ENCODE peak calls at places on chromosomes 1 and 21, in eight cellular contexts. H is choroid plexus epithelial cell, D is neural crest cell, E is glutamatergic neuron, S is GM06990, B is epithelial cell of esophagus, Z is heart left ventricle, R is astrocyte of the spinal cord. P is an unnamed sample.

GRCh38 chr1:220817907-220818306 is 31.2 kb downstream of the MTARC1 start:
- DNase-seq in H (no peak), D (no peak), E (no peak), S (no peak), B (no peak), Z (no peak), R (no peak), P (no peak)

GRCh38 chr1:183622884-183623785 is 12.4 kb downstream of the ARPC5 start:
- DNase-seq in H (peak; percentile 84), D (peak; percentile 29), E (peak; percentile 45), S (peak; percentile 22), B (peak; percentile 85), Z (peak; percentile 52), R (peak; percentile 65), P (peak; percentile 51)

GRCh38 chr1:24702511-24703293 is 42.5 kb upstream of the CLIC4 start:
- DNase-seq in H (peak; percentile 41), D (no peak), E (no peak), S (no peak), B (peak; percentile 62), Z (peak; percentile 32), R (peak; percentile 88), P (no peak)

GRCh38 chr21:38171723-38172344 is 85.0 kb upstream of the KCNJ15 start:
- DNase-seq in H (peak; percentile 74), D (peak; percentile 10), E (peak; percentile 37), S (no peak), B (peak; percentile 42), Z (no peak), R (peak; percentile 69), P (peak; percentile 57)

GRCh38 chr1:57279909-57280666 is 143.8 kb downstream of the DAB1 start:
- DNase-seq in H (peak; percentile 3), D (no peak), E (no peak), S (no peak), B (peak; percentile 99), Z (no peak), R (peak; percentile 1), P (peak; percentile 81)

GRCh38 chr1:48920741-48921330 is 144.1 kb upstream of the BEND5 start:
- DNase-seq in H (no peak), D (no peak), E (peak; percentile 59), S (no peak), B (no peak), Z (no peak), R (no peak), P (no peak)

GRCh38 chr1:228986093-228986904 is 251.0 kb downstream of the RHOU start:
- DNase-seq in H (peak; percentile 27), D (no peak), E (no peak), S (no peak), B (no peak), Z (peak; percentile 58), R (peak; percentile 20), P (no peak)

GRCh38 chr1:72197786-72198185 is 84.6 kb downstream of the NEGR1 start:
- DNase-seq in H (no peak), D (no peak), E (no peak), S (no peak), B (no peak), Z (no peak), R (no peak), P (no peak)

GRCh38 chr1:191892716-191893115 is 265.5 kb upstream of the RGS18 start:
- DNase-seq in H (no peak), D (no peak), E (no peak), S (no peak), B (no peak), Z (no peak), R (no peak), P (no peak)

GRCh38 chr1:110235181-110235838 is 25.2 kb downstream of the KCNC4 start:
- DNase-seq in H (no peak), D (no peak), E (no peak), S (no peak), B (no peak), Z (no peak), R (peak; percentile 2), P (no peak)

GRCh38 chr1:193176113-193176512 is 10.3 kb downstream of the B3GALT2 start:
- DNase-seq in H (peak; percentile 7), D (no peak), E (no peak), S (no peak), B (no peak), Z (no peak), R (no peak), P (no peak)

GRCh38 chr1:153760440-153760839 is 14.8 kb upstream of the SLC27A3 start:
- DNase-seq in H (no peak), D (no peak), E (no peak), S (no peak), B (no peak), Z (no peak), R (no peak), P (no peak)

GRCh38 chr1:68327414-68327813 is 95.1 kb upstream of the WLS start:
- DNase-seq in H (peak; percentile 66), D (no peak), E (no peak), S (no peak), B (peak; percentile 13), Z (no peak), R (no peak), P (no peak)

GRCh38 chr1:41592451-41593125 is 108.1 kb upstream of the EDN2 start:
- DNase-seq in H (no peak), D (no peak), E (no peak), S (no peak), B (no peak), Z (no peak), R (no peak), P (no peak)

GRCh38 chr1:237814319-237814924 is 76.3 kb downstream of the ZP4 start:
- DNase-seq in H (peak; percentile 20), D (no peak), E (no peak), S (no peak), B (peak; percentile 30), Z (no peak), R (peak; percentile 7), P (no peak)

GRCh38 chr1:91124290-91124975 is 102.6 kb upstream of the ZNF644 start:
- DNase-seq in H (no peak), D (no peak), E (no peak), S (peak; percentile 3), B (no peak), Z (no peak), R (no peak), P (no peak)

GRCh38 chr1:239811211-239811902 is 280.3 kb upstream of the FMN2 start:
- DNase-seq in H (no peak), D (peak; percentile 3), E (peak; percentile 28), S (no peak), B (no peak), Z (no peak), R (peak; percentile 25), P (no peak)

GRCh38 chr1:206609229-206609991 is 2.9 kb downstream of the EIF2D start:
- DNase-seq in H (peak; percentile 21), D (no peak), E (no peak), S (peak; percentile 72), B (no peak), Z (no peak), R (no peak), P (no peak)
- TF ChIP-seq CTCF in H (no peak), D (no peak), E (no peak), S (no peak), B (no peak), Z (no peak), R (no peak), P (no peak)

GRCh38 chr1:174938306-174939000 is 61.3 kb upstream of the CACYBP start:
- DNase-seq in H (no peak), D (no peak), E (no peak), S (no peak), B (no peak), Z (no peak), R (no peak), P (no peak)

GRCh38 chr1:174931214-174931613 is 68.5 kb upstream of the CACYBP start:
- DNase-seq in H (no peak), D (no peak), E (no peak), S (no peak), B (peak; percentile 5), Z (no peak), R (no peak), P (no peak)

GRCh38 chr1:174932587-174932986 is 67.2 kb upstream of the CACYBP start:
- DNase-seq in H (no peak), D (no peak), E (no peak), S (no peak), B (no peak), Z (no peak), R (no peak), P (no peak)
- TF ChIP-seq CTCF in H (peak; percentile 32), D (no peak), E (peak; percentile 20), S (no peak), B (no peak), Z (no peak), R (no peak), P (no peak)

DNA sequence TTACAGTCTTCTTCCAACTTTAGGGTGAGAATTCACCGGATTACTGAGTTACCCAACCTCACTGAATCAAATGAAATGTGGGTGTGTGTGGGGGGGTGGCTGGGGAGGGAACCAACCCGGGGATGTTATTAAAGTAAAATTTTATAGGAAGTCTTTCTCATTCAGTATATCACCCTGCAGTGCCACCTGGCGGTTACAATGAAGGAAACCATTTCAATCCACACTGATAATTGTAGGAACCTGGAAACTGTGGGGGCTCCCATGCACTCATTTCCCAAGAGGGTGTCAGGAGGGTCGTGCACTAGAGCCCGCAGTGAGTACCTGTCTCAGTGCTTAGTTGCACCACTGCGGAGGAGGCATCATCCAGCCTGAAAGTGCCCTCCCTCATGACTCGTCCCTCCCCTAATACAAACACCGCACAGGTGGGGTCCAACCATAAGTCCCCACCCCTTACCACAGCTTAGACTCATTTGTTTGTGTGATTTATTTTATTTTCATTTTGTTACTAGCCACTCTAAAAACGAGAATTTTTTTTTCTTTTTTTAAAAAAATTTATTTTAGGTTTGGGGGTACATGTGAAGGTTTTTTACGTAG is 29.1 kb upstream of the IGSF5 start:
- DNase-seq in H (peak; percentile 64), D (peak; percentile 63), E (peak; percentile 65), S (no peak), B (peak; percentile 42), Z (peak; percentile 32), R (peak; percentile 46), P (peak; percentile 47)
- TF ChIP-seq CTCF in H (peak; percentile 65), D (peak; percentile 84), E (peak; percentile 86), S (peak; percentile 50), B (peak; percentile 44), Z (peak; percentile 64), R (peak; percentile 61), P (peak; percentile 63)

GRCh38 chr1:178912597-178912996 is 41.7 kb upstream of the ANGPTL1 start:
- DNase-seq in H (no peak), D (no peak), E (no peak), S (no peak), B (no peak), Z (no peak), R (no peak), P (no peak)

GRCh38 chr1:178918955-178919354 is 48.1 kb upstream of the ANGPTL1 start:
- DNase-seq in H (peak; percentile 29), D (no peak), E (no peak), S (no peak), B (no peak), Z (no peak), R (no peak), P (no peak)

GRCh38 chr1:178919581-178919980 is 48.7 kb upstream of the ANGPTL1 start:
- DNase-seq in H (no peak), D (no peak), E (no peak), S (no peak), B (no peak), Z (no peak), R (no peak), P (no peak)

GRCh38 chr1:178918328-178918727 is 47.5 kb upstream of the ANGPTL1 start:
- DNase-seq in H (no peak), D (no peak), E (no peak), S (no peak), B (no peak), Z (no peak), R (no peak), P (no peak)

GRCh38 chr1:178916448-178917174 is 45.7 kb upstream of the ANGPTL1 start:
- DNase-seq in H (peak; percentile 26), D (no peak), E (no peak), S (no peak), B (no peak), Z (no peak), R (no peak), P (no peak)
- TF ChIP-seq CTCF in H (no peak), D (no peak), E (no peak), S (no peak), B (no peak), Z (no peak), R (no peak), P (no peak)

P was measured in RWPE1.